ENCODE peak calls at places on chromosomes 2 and 18, in ten cellular contexts. One of them, this sample, is unnamed.

GRCh38 chr2:8389373-8390108 is 292.3 kb upstream of the ID2 start:
- DNase-seq in naive thymus-derived CD4-positive, alpha-beta T cell: no peak
- DNase-seq in PC-3: peak
- DNase-seq in cardiac fibroblast: peak
- DNase-seq in mammary epithelial cell: no peak
- DNase-seq in sigmoid colon: no peak
- DNase-seq in DND-41: no peak
- DNase-seq in H7: no peak
- DNase-seq in kidney: no peak
- DNase-seq in Peyer's patch: no peak
- DNase-seq in this sample: no peak

GRCh38 chr2:105196651-105197050 is 44.9 kb upstream of the GPR45 start:
- DNase-seq in mammary epithelial cell: no peak
- DNase-seq in Peyer's patch: no peak
- DNase-seq in naive thymus-derived CD4-positive, alpha-beta T cell: no peak
- DNase-seq in PC-3: no peak
- DNase-seq in kidney: no peak
- DNase-seq in cardiac fibroblast: no peak
- DNase-seq in H7: no peak
- DNase-seq in DND-41: no peak
- DNase-seq in sigmoid colon: no peak
- DNase-seq in this sample: no peak

GRCh38 chr2:139622691-139623090 is 842.5 kb upstream of the NXPH2 start:
- DNase-seq in cardiac fibroblast: no peak
- DNase-seq in kidney: no peak
- DNase-seq in naive thymus-derived CD4-positive, alpha-beta T cell: no peak
- DNase-seq in H7: no peak
- DNase-seq in mammary epithelial cell: no peak
- DNase-seq in PC-3: no peak
- DNase-seq in sigmoid colon: no peak
- DNase-seq in DND-41: no peak
- DNase-seq in Peyer's patch: no peak
- DNase-seq in this sample: no peak

GRCh38 chr18:32906506-32907214 is 133.8 kb upstream of the KLHL14 start:
- DNase-seq in PC-3: peak
- DNase-seq in cardiac fibroblast: no peak
- DNase-seq in naive thymus-derived CD4-positive, alpha-beta T cell: no peak
- DNase-seq in mammary epithelial cell: peak
- DNase-seq in sigmoid colon: no peak
- DNase-seq in H7: no peak
- DNase-seq in Peyer's patch: no peak
- DNase-seq in kidney: no peak
- DNase-seq in DND-41: no peak
- DNase-seq in this sample: no peak

GRCh38 chr2:223865124-223865523 is 27.7 kb upstream of the AP1S3 start:
- DNase-seq in cardiac fibroblast: no peak
- DNase-seq in DND-41: peak
- DNase-seq in Peyer's patch: no peak
- DNase-seq in mammary epithelial cell: no peak
- DNase-seq in sigmoid colon: no peak
- DNase-seq in PC-3: no peak
- DNase-seq in naive thymus-derived CD4-positive, alpha-beta T cell: peak
- DNase-seq in kidney: no peak
- DNase-seq in H7: no peak
- DNase-seq in this sample: peak

GRCh38 chr2:73111300-73112025 is 1.3 kb downstream of the RAB11FIP5 start:
- DNase-seq in sigmoid colon: no peak
- DNase-seq in H7: peak
- DNase-seq in DND-41: no peak
- DNase-seq in kidney: peak
- DNase-seq in Peyer's patch: no peak
- DNase-seq in PC-3: peak
- DNase-seq in cardiac fibroblast: peak
- DNase-seq in mammary epithelial cell: peak
- DNase-seq in naive thymus-derived CD4-positive, alpha-beta T cell: peak
- DNase-seq in this sample: no peak

GRCh38 chr2:233331536-233331935 is 22.8 kb upstream of the DGKD start:
- DNase-seq in DND-41: peak
- DNase-seq in kidney: peak
- DNase-seq in naive thymus-derived CD4-positive, alpha-beta T cell: peak
- DNase-seq in sigmoid colon: peak
- DNase-seq in PC-3: no peak
- DNase-seq in H7: no peak
- DNase-seq in mammary epithelial cell: no peak
- DNase-seq in Peyer's patch: peak
- DNase-seq in cardiac fibroblast: no peak
- DNase-seq in this sample: peak

GRCh38 chr2:208879666-208880065 is 473.1 kb downstream of the PTH2R start:
- DNase-seq in naive thymus-derived CD4-positive, alpha-beta T cell: no peak
- DNase-seq in Peyer's patch: no peak
- DNase-seq in kidney: no peak
- DNase-seq in PC-3: no peak
- DNase-seq in cardiac fibroblast: no peak
- DNase-seq in H7: no peak
- DNase-seq in mammary epithelial cell: no peak
- DNase-seq in DND-41: no peak
- DNase-seq in sigmoid colon: no peak
- DNase-seq in this sample: no peak

GRCh38 chr2:222976521-222977076 is 75.4 kb upstream of the KCNE4 start:
- DNase-seq in cardiac fibroblast: peak
- DNase-seq in mammary epithelial cell: no peak
- DNase-seq in Peyer's patch: no peak
- DNase-seq in H7: no peak
- DNase-seq in sigmoid colon: no peak
- DNase-seq in PC-3: no peak
- DNase-seq in DND-41: no peak
- DNase-seq in kidney: no peak
- DNase-seq in naive thymus-derived CD4-positive, alpha-beta T cell: no peak
- DNase-seq in this sample: no peak

GRCh38 chr2:226797289-226797988 is 2.2 kb downstream of the IRS1 start:
- DNase-seq in naive thymus-derived CD4-positive, alpha-beta T cell: no peak
- DNase-seq in kidney: peak
- DNase-seq in H7: peak
- DNase-seq in mammary epithelial cell: no peak
- DNase-seq in sigmoid colon: peak
- DNase-seq in DND-41: no peak
- DNase-seq in Peyer's patch: no peak
- DNase-seq in PC-3: peak
- DNase-seq in cardiac fibroblast: peak
- DNase-seq in this sample: peak

GRCh38 chr2:71018625-71019024 is 24.0 kb upstream of the TEX261 start:
- DNase-seq in cardiac fibroblast: no peak
- DNase-seq in Peyer's patch: no peak
- DNase-seq in mammary epithelial cell: no peak
- DNase-seq in sigmoid colon: no peak
- DNase-seq in PC-3: no peak
- DNase-seq in kidney: no peak
- DNase-seq in H7: no peak
- DNase-seq in naive thymus-derived CD4-positive, alpha-beta T cell: no peak
- DNase-seq in DND-41: no peak
- DNase-seq in this sample: no peak

GRCh38 chr2:223621901-223622300 is 19.7 kb upstream of the SCG2 start:
- DNase-seq in cardiac fibroblast: no peak
- DNase-seq in mammary epithelial cell: no peak
- DNase-seq in sigmoid colon: no peak
- DNase-seq in Peyer's patch: no peak
- DNase-seq in H7: no peak
- DNase-seq in kidney: no peak
- DNase-seq in PC-3: no peak
- DNase-seq in DND-41: no peak
- DNase-seq in naive thymus-derived CD4-positive, alpha-beta T cell: no peak
- DNase-seq in this sample: no peak

GRCh38 chr2:1855150-1855549 is 110.8 kb upstream of the PXDN start:
- DNase-seq in Peyer's patch: no peak
- DNase-seq in mammary epithelial cell: no peak
- DNase-seq in PC-3: no peak
- DNase-seq in sigmoid colon: no peak
- DNase-seq in cardiac fibroblast: no peak
- DNase-seq in H7: peak
- DNase-seq in naive thymus-derived CD4-positive, alpha-beta T cell: no peak
- DNase-seq in DND-41: no peak
- DNase-seq in kidney: no peak
- DNase-seq in this sample: no peak

GRCh38 chr2:182259629-182260150 is 167.1 kb downstream of the PDE1A start:
- DNase-seq in cardiac fibroblast: peak
- DNase-seq in kidney: no peak
- DNase-seq in sigmoid colon: no peak
- DNase-seq in mammary epithelial cell: no peak
- DNase-seq in PC-3: no peak
- DNase-seq in DND-41: no peak
- DNase-seq in Peyer's patch: no peak
- DNase-seq in naive thymus-derived CD4-positive, alpha-beta T cell: no peak
- DNase-seq in H7: no peak
- DNase-seq in this sample: no peak

DNA sequence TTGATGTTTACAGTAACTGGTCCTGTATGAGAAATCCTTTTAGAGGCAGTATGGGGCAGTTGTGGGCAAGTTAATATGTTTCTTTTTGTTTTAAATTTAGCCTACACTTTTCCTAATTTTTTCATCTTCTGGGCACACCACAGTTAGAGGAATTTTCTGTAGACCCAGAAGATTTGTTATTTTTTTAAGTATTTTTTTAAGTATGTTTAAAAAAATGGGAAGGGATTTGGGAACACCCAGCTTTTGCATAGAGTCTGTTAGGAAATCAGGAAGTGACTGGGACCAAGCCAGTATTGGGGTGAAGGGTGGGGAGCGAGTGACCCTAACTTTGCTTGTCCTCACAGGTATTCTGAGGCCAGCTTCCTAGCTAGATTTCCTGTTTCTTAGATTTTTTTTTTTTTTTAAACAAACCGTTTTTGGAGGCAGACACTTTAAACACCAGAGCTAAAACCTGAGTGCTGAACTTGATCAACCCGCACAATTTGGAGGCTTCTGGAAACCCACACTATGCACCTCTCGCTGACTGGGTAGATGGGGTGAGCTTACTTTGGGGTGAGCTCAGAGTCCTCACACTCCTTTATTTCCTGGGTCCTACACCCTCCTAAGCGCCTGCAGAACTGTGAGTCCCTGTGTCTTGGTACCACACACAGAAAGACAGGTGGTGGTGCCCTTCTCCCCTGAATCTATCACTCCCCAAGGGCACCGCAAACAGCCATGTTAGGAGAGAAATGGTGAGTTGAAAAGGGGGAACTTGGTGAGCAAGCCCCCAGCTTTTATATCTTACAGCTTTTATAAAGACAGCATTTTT is 5.2 kb downstream of the GATA6 start:
- DNase-seq in H7: no peak
- DNase-seq in cardiac fibroblast: peak
- DNase-seq in PC-3: no peak
- DNase-seq in sigmoid colon: no peak
- DNase-seq in kidney: no peak
- DNase-seq in DND-41: no peak
- DNase-seq in mammary epithelial cell: no peak
- DNase-seq in naive thymus-derived CD4-positive, alpha-beta T cell: no peak
- DNase-seq in Peyer's patch: no peak
- DNase-seq in this sample: no peak
- H3K4me3 ChIP-seq in H7: peak
- H3K4me3 ChIP-seq in cardiac fibroblast: peak
- H3K4me3 ChIP-seq in PC-3: no peak
- H3K4me3 ChIP-seq in sigmoid colon: peak
- H3K4me3 ChIP-seq in kidney: no peak
- H3K4me3 ChIP-seq in DND-41: no peak
- H3K4me3 ChIP-seq in mammary epithelial cell: no peak
- H3K4me3 ChIP-seq in naive thymus-derived CD4-positive, alpha-beta T cell: no peak
- H3K4me3 ChIP-seq in Peyer's patch: no peak
- H3K4me3 ChIP-seq in this sample: no peak

DNA sequence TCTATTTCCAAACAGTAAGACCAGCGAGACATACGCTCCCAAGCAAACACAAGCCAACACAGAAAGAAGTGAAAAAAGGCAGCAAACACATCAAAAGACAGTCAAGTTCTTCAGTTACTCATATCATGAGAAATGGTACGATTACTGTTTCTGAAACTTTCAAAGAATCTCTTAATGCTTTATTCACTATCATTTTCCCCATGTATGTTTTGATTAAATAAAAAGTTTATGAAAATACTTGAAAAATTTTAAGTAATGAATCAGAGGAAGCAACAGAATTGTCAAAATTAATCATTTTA is 114.9 kb downstream of the HDAC4 start:
- DNase-seq in kidney: no peak
- DNase-seq in mammary epithelial cell: no peak
- DNase-seq in naive thymus-derived CD4-positive, alpha-beta T cell: no peak
- DNase-seq in Peyer's patch: no peak
- DNase-seq in sigmoid colon: no peak
- DNase-seq in PC-3: no peak
- DNase-seq in DND-41: no peak
- DNase-seq in H7: no peak
- DNase-seq in cardiac fibroblast: no peak
- DNase-seq in this sample: no peak
- H3K4me3 ChIP-seq in kidney: no peak
- H3K4me3 ChIP-seq in mammary epithelial cell: no peak
- H3K4me3 ChIP-seq in naive thymus-derived CD4-positive, alpha-beta T cell: peak
- H3K4me3 ChIP-seq in Peyer's patch: no peak
- H3K4me3 ChIP-seq in sigmoid colon: peak
- H3K4me3 ChIP-seq in PC-3: no peak
- H3K4me3 ChIP-seq in DND-41: no peak
- H3K4me3 ChIP-seq in H7: no peak
- H3K4me3 ChIP-seq in cardiac fibroblast: no peak
- H3K4me3 ChIP-seq in this sample: peak

DNA sequence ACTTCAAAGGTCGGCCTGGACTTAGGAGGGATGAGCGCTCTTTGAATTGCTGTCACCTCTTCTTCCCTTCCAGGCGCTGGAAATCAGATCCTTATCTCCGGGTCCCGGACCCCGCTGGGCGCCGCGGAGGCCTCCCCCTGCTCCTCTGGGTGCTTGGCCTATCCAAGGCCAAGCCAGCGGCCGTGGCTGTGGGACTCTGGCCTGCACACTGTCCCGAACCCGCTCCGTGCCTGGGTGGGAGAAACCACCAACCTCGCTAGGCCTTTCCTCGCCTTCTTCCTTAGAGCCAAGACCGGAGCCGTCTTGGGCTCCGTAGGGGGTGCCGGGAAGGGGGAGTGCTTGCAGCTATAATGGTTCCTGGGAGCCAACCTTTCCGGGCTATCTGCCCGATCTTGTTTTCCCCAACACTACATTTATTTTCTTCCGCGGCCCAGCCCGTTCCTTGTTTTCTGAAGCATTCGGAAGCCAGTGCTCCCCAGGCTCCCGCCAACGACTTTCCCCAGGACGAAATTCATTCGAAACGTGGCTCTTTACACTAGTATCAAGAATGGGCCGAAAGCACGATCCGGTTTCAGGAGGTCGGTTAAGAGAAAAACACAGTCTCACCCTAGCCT is 2.4 kb downstream of the OSR1 start:
- DNase-seq in PC-3: no peak
- DNase-seq in H7: peak
- DNase-seq in mammary epithelial cell: peak
- DNase-seq in kidney: no peak
- DNase-seq in naive thymus-derived CD4-positive, alpha-beta T cell: no peak
- DNase-seq in Peyer's patch: no peak
- DNase-seq in cardiac fibroblast: no peak
- DNase-seq in DND-41: no peak
- DNase-seq in sigmoid colon: no peak
- DNase-seq in this sample: no peak
- H3K4me3 ChIP-seq in PC-3: peak
- H3K4me3 ChIP-seq in H7: peak
- H3K4me3 ChIP-seq in mammary epithelial cell: peak
- H3K4me3 ChIP-seq in kidney: peak
- H3K4me3 ChIP-seq in naive thymus-derived CD4-positive, alpha-beta T cell: no peak
- H3K4me3 ChIP-seq in Peyer's patch: peak
- H3K4me3 ChIP-seq in cardiac fibroblast: peak
- H3K4me3 ChIP-seq in DND-41: no peak
- H3K4me3 ChIP-seq in sigmoid colon: peak
- H3K4me3 ChIP-seq in this sample: no peak

GRCh38 chr2:50345691-50346090 is 686.2 kb downstream of the NRXN1 start:
- DNase-seq in Peyer's patch: no peak
- DNase-seq in naive thymus-derived CD4-positive, alpha-beta T cell: no peak
- DNase-seq in DND-41: no peak
- DNase-seq in kidney: no peak
- DNase-seq in cardiac fibroblast: no peak
- DNase-seq in sigmoid colon: no peak
- DNase-seq in mammary epithelial cell: no peak
- DNase-seq in H7: peak
- DNase-seq in PC-3: no peak
- DNase-seq in this sample: no peak
- H3K4me3 ChIP-seq in Peyer's patch: no peak
- H3K4me3 ChIP-seq in naive thymus-derived CD4-positive, alpha-beta T cell: no peak
- H3K4me3 ChIP-seq in DND-41: no peak
- H3K4me3 ChIP-seq in kidney: no peak
- H3K4me3 ChIP-seq in cardiac fibroblast: no peak
- H3K4me3 ChIP-seq in sigmoid colon: no peak
- H3K4me3 ChIP-seq in mammary epithelial cell: no peak
- H3K4me3 ChIP-seq in H7: peak
- H3K4me3 ChIP-seq in PC-3: no peak
- H3K4me3 ChIP-seq in this sample: no peak

This sample was measured in CD4-positive, alpha-beta memory T cell.